ENCODE peak calls at places on chromosomes 5 and 9, in six cellular contexts. I, X, W, L, Q and A are unnamed samples.

GRCh38 chr5:132099073-132099748 is 25.6 kb downstream of the CSF2 start:
- DNase-seq in W (no peak), Q (no peak), X (no peak), L (no peak), I (no peak), A (no peak)

GRCh38 chr5:14400085-14400484 is 181.5 kb upstream of the OTULINL start:
- DNase-seq in X (peak), I (peak), W (peak), Q (no peak), L (no peak), A (peak)

GRCh38 chr9:893843-894420 is 52.4 kb downstream of the DMRT1 start:
- DNase-seq in Q (peak), X (peak), W (peak), L (peak), I (peak), A (peak)

GRCh38 chr5:138229387-138229786 is 16.3 kb upstream of the CDC23 start:
- DNase-seq in X (no peak), W (no peak), L (no peak), I (no peak), Q (no peak), A (no peak)

GRCh38 chr9:16960084-16960483 is 89.6 kb upstream of the BNC2 start:
- DNase-seq in L (no peak), Q (no peak), I (peak), X (peak), W (no peak), A (peak)

GRCh38 chr5:37721447-37721871 is 118.4 kb downstream of the GDNF start:
- DNase-seq in Q (no peak), X (peak), L (no peak), I (peak), W (no peak), A (no peak)

GRCh38 chr5:80760680-80761079 is 105.9 kb upstream of the DHFR start:
- DNase-seq in L (no peak), I (no peak), X (no peak), Q (no peak), W (no peak), A (no peak)

GRCh38 chr9:121239851-121240250 is 28.1 kb upstream of the GSN start:
- DNase-seq in I (no peak), L (no peak), W (no peak), X (no peak), Q (no peak), A (no peak)

GRCh38 chr5:65663804-65664521 is 39.1 kb downstream of the SHLD3 start:
- DNase-seq in I (peak), L (no peak), X (peak), W (no peak), Q (no peak), A (peak)

GRCh38 chr5:142286111-142286510 is 38.7 kb downstream of the SPRY4 start:
- DNase-seq in W (no peak), X (no peak), I (no peak), Q (no peak), L (peak), A (no peak)

GRCh38 chr5:2169862-2170820 is 287.4 kb upstream of the IRX4 start:
- DNase-seq in Q (no peak), L (no peak), I (no peak), W (no peak), X (no peak), A (no peak)

GRCh38 chr9:133354766-133355165 is 1.5 kb downstream of the SURF1 start:
- DNase-seq in L (no peak), W (no peak), X (no peak), Q (no peak), I (no peak), A (no peak)

GRCh38 chr9:133359420-133360175 is 3.2 kb downstream of the SURF2 start:
- DNase-seq in Q (no peak), W (no peak), X (no peak), I (no peak), L (no peak), A (no peak)

GRCh38 chr9:133355881-133356357 is 368 bp downstream of the SURF1 start:
- DNase-seq in L (no peak), I (peak), X (no peak), Q (no peak), W (no peak), A (no peak)

GRCh38 chr9:133356391-133357091 is at the start of the genes SURF1 and SURF2:
- DNase-seq in I (peak), X (peak), W (no peak), Q (peak), L (peak), A (peak)

DNA sequence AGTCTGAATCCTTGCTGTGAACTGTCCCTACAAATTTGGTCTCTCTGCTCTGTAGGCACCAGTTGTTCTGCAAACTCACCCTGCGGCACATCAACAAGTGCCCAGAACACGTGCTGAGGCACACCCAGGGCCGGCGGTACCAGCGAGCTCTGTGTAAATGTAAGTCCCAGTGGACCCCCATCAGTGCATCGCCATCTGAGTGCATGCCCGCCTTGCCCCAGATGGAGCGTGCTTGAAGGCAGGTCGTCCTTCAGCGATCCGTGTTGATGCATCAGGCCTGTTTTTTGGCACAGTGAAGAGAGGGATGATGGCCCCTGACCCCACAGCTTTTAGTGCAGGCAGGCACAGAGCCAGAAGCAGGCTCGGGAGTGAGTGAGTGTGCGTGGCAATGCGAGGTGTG is 1.3 kb downstream of the SURF2 start:
- DNase-seq in W (no peak), X (no peak), L (no peak), I (no peak), Q (no peak), A (no peak)
- H3K4me3 ChIP-seq in W (peak), X (no peak), L (no peak), I (no peak), Q (no peak), A (peak)

GRCh38 chr5:178240772-178241171 is 8.2 kb upstream of the PHYKPL start:
- DNase-seq in Q (no peak), L (no peak), X (no peak), W (no peak), I (no peak), A (no peak)
- H3K4me3 ChIP-seq in Q (no peak), L (no peak), X (no peak), W (no peak), I (no peak), A (no peak)

GRCh38 chr5:159091596-159091995 is 8.1 kb downstream of the EBF1 start:
- DNase-seq in L (no peak), Q (no peak), W (no peak), I (no peak), X (no peak), A (no peak)

GRCh38 chr5:159088371-159088770 is 11.3 kb downstream of the EBF1 start:
- DNase-seq in I (no peak), W (no peak), X (no peak), L (no peak), Q (no peak), A (peak)

GRCh38 chr5:159091051-159091450 is 8.7 kb downstream of the EBF1 start:
- DNase-seq in L (no peak), X (no peak), Q (no peak), W (no peak), I (no peak), A (peak)

GRCh38 chr5:159092288-159092687 is 7.4 kb downstream of the EBF1 start:
- DNase-seq in Q (no peak), X (no peak), I (no peak), W (no peak), L (no peak), A (no peak)

DNA sequence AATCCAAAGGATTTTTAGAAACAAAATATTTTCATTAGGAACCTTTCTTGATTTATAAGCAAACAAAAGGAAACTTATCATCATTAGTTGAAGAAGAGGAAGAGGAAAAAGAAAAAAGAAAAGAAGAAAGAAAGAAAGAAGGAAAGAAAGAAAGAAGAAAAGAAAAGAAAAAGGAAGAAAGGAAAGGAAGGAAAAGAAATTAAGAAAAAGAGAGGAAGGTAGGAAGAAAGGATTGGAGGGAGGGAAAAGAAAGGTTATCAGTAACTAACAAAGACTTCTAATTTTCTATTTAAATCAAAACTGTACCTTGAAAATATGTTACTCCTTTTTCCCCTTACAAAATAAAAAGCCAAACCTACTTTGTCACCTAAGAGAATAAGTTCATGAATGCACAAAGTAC is 10.0 kb downstream of the EBF1 start:
- DNase-seq in X (no peak), Q (no peak), W (no peak), I (no peak), L (no peak), A (no peak)
- H3K4me3 ChIP-seq in X (no peak), Q (no peak), W (no peak), I (no peak), L (no peak), A (no peak)

GRCh38 chr9:93205045-93205768 is 21.3 kb downstream of the WNK2 start:
- DNase-seq in I (peak), L (no peak), W (no peak), Q (peak), X (peak), A (peak)
- H3K4me3 ChIP-seq in I (no peak), L (no peak), W (no peak), Q (no peak), X (no peak), A (no peak)

DNA sequence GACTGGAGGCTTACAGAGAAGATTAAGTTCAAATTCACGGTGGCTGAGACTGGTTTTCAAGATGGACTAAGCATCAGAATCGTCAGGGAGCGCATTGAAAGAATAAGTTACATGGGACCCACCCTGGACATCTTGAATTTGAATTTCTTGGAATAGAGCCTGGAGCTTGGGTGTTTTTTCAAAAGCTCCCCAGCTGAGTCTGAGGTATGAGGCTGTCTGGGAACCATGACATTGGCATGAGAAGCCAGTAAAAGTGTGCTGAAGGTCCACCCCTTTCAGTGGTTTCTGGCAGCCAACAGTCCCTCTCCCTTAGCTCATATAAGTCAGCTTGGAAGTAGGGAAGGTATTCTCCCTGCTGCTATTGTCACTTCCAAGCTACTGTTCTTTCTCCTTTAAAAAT is 97.8 kb downstream of the MAST4 start:
- DNase-seq in W (no peak), Q (no peak), L (no peak), X (no peak), I (no peak), A (no peak)
- H3K4me3 ChIP-seq in W (no peak), Q (no peak), L (no peak), X (no peak), I (no peak), A (no peak)